ENCODE peak calls at places on chromosomes 2 and 18, in six cellular contexts. One of them, this sample, is unnamed.
A peak's percentile ranks its signal among the peaks of the same experiment; 100 is the strongest.

GRCh38 chr2:70613510-70613909 is 59.9 kb upstream of the TGFA start:
- DNase-seq in heart right ventricle: no peak
- DNase-seq in GM12864: no peak
- DNase-seq in PC-9: no peak
- DNase-seq in GM23248: no peak
- DNase-seq in fibroblast of lung: no peak
- DNase-seq in this sample: no peak

GRCh38 chr2:201513271-201513670 is 61.7 kb downstream of the STRADB start:
- DNase-seq in heart right ventricle: no peak
- DNase-seq in GM12864: no peak
- DNase-seq in PC-9: no peak
- DNase-seq in GM23248: peak; percentile 3
- DNase-seq in fibroblast of lung: no peak
- DNase-seq in this sample: no peak

GRCh38 chr2:240166761-240167587 is 26.5 kb upstream of the OTOS start:
- DNase-seq in heart right ventricle: no peak
- DNase-seq in GM12864: no peak
- DNase-seq in PC-9: no peak
- DNase-seq in GM23248: no peak
- DNase-seq in fibroblast of lung: no peak
- DNase-seq in this sample: no peak

GRCh38 chr2:232228332-232228731 is 150.2 kb upstream of the ALPP start:
- DNase-seq in heart right ventricle: no peak
- DNase-seq in GM12864: no peak
- DNase-seq in PC-9: no peak
- DNase-seq in GM23248: no peak
- DNase-seq in fibroblast of lung: no peak
- DNase-seq in this sample: no peak

GRCh38 chr2:217988840-217989204 is 14.0 kb downstream of the TNS1 start:
- DNase-seq in heart right ventricle: no peak
- DNase-seq in GM12864: no peak
- DNase-seq in PC-9: peak; percentile 53
- DNase-seq in GM23248: peak; percentile 60
- DNase-seq in fibroblast of lung: no peak
- DNase-seq in this sample: no peak

GRCh38 chr18:48994044-48994651 is 43.4 kb upstream of the SMAD7 start:
- DNase-seq in heart right ventricle: no peak
- DNase-seq in GM12864: no peak
- DNase-seq in PC-9: peak; percentile 76
- DNase-seq in GM23248: peak; percentile 93
- DNase-seq in fibroblast of lung: peak; percentile 85
- DNase-seq in this sample: no peak

GRCh38 chr2:209638346-209638745 is 133.3 kb upstream of the UNC80 start:
- DNase-seq in heart right ventricle: no peak
- DNase-seq in GM12864: no peak
- DNase-seq in PC-9: peak; percentile 69
- DNase-seq in GM23248: peak; percentile 70
- DNase-seq in fibroblast of lung: peak; percentile 44
- DNase-seq in this sample: no peak

GRCh38 chr18:25544872-25545271 is 192.9 kb upstream of the ZNF521 start:
- DNase-seq in heart right ventricle: no peak
- DNase-seq in GM12864: no peak
- DNase-seq in PC-9: no peak
- DNase-seq in GM23248: no peak
- DNase-seq in fibroblast of lung: no peak
- DNase-seq in this sample: no peak

GRCh38 chr2:239246723-239247122 is 154.1 kb downstream of the HDAC4 start:
- DNase-seq in heart right ventricle: no peak
- DNase-seq in GM12864: no peak
- DNase-seq in PC-9: peak; percentile 79
- DNase-seq in GM23248: no peak
- DNase-seq in fibroblast of lung: no peak
- DNase-seq in this sample: no peak

GRCh38 chr2:3182848-3183247 is 194.8 kb downstream of the EIPR1 start:
- DNase-seq in heart right ventricle: no peak
- DNase-seq in GM12864: no peak
- DNase-seq in PC-9: no peak
- DNase-seq in GM23248: no peak
- DNase-seq in fibroblast of lung: no peak
- DNase-seq in this sample: no peak

GRCh38 chr18:12686100-12686499 is 16.4 kb downstream of the CEP76 start:
- DNase-seq in heart right ventricle: no peak
- DNase-seq in GM12864: no peak
- DNase-seq in PC-9: no peak
- DNase-seq in GM23248: peak; percentile 33
- DNase-seq in fibroblast of lung: peak; percentile 35
- DNase-seq in this sample: no peak

GRCh38 chr2:33085646-33086045 is 138.9 kb downstream of the LTBP1 start:
- DNase-seq in heart right ventricle: no peak
- DNase-seq in GM12864: no peak
- DNase-seq in PC-9: no peak
- DNase-seq in GM23248: peak; percentile 38
- DNase-seq in fibroblast of lung: peak; percentile 93
- DNase-seq in this sample: no peak

GRCh38 chr2:152523091-152523490 is 188.1 kb downstream of the FMNL2 start:
- DNase-seq in heart right ventricle: no peak
- DNase-seq in GM12864: no peak
- DNase-seq in PC-9: no peak
- DNase-seq in GM23248: peak; percentile 80
- DNase-seq in fibroblast of lung: peak; percentile 77
- DNase-seq in this sample: no peak

GRCh38 chr2:46655551-46656436 is 176.4 kb downstream of the TMEM247 start:
- DNase-seq in heart right ventricle: no peak
- DNase-seq in GM12864: no peak
- DNase-seq in PC-9: no peak
- DNase-seq in GM23248: peak; percentile 88
- DNase-seq in fibroblast of lung: no peak
- DNase-seq in this sample: no peak

GRCh38 chr2:232300894-232301387 is 77.6 kb upstream of the ALPP start:
- DNase-seq in heart right ventricle: no peak
- DNase-seq in GM12864: no peak
- DNase-seq in PC-9: peak; percentile 92
- DNase-seq in GM23248: peak; percentile 22
- DNase-seq in fibroblast of lung: no peak
- DNase-seq in this sample: peak; percentile 39

GRCh38 chr18:2406544-2406943 is 164.8 kb downstream of the METTL4 start:
- DNase-seq in heart right ventricle: no peak
- DNase-seq in GM12864: no peak
- DNase-seq in PC-9: no peak
- DNase-seq in GM23248: peak; percentile 33
- DNase-seq in fibroblast of lung: peak; percentile 85
- DNase-seq in this sample: no peak

GRCh38 chr2:16726147-16726546 is 60.5 kb upstream of the CYRIA start:
- DNase-seq in heart right ventricle: no peak
- DNase-seq in GM12864: no peak
- DNase-seq in PC-9: no peak
- DNase-seq in GM23248: peak; percentile 8
- DNase-seq in fibroblast of lung: no peak
- DNase-seq in this sample: no peak

GRCh38 chr2:109609352-109610024 is 4.3 kb downstream of the SEPTIN10 start:
- DNase-seq in heart right ventricle: no peak
- DNase-seq in GM12864: no peak
- DNase-seq in PC-9: peak; percentile 50
- DNase-seq in GM23248: peak; percentile 72
- DNase-seq in fibroblast of lung: no peak
- DNase-seq in this sample: no peak
- H3K4me3 ChIP-seq in heart right ventricle: peak overlapping the region; percentile 24
- H3K4me3 ChIP-seq in GM12864: peak overlapping the region; percentile 14
- H3K4me3 ChIP-seq in PC-9: peak overlapping the region; percentile 45
- H3K4me3 ChIP-seq in GM23248: peak overlapping the region; percentile 67
- H3K4me3 ChIP-seq in fibroblast of lung: peak overlapping the region; percentile 38
- H3K4me3 ChIP-seq in this sample: no peak overlapping the region

DNA sequence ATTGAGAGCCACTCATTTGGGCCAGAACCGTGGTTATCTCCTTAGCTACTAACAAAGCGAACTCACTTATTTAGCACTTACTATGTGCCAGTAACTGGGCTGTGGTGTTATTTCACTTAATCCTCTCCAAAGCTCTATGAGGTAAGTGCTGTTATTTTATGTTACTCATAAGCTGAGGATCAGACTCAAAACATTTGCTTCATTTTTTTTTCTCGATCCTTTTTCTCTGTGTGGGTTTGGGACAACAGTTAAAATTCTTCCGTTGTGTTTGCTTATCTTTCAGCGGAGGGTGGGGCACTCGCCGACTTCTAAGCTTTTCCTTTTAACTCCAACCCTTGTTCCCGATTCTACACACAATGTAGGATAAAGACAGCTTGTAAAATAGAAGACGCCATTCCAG is 52.8 kb downstream of the TMEM178A start:
- DNase-seq in heart right ventricle: no peak
- DNase-seq in GM12864: no peak
- DNase-seq in PC-9: no peak
- DNase-seq in GM23248: no peak
- DNase-seq in fibroblast of lung: no peak
- DNase-seq in this sample: no peak
- H3K4me3 ChIP-seq in heart right ventricle: no peak overlapping the region
- H3K4me3 ChIP-seq in GM12864: no peak overlapping the region
- H3K4me3 ChIP-seq in PC-9: no peak overlapping the region
- H3K4me3 ChIP-seq in GM23248: no peak overlapping the region
- H3K4me3 ChIP-seq in fibroblast of lung: no peak overlapping the region
- H3K4me3 ChIP-seq in this sample: no peak overlapping the region

DNA sequence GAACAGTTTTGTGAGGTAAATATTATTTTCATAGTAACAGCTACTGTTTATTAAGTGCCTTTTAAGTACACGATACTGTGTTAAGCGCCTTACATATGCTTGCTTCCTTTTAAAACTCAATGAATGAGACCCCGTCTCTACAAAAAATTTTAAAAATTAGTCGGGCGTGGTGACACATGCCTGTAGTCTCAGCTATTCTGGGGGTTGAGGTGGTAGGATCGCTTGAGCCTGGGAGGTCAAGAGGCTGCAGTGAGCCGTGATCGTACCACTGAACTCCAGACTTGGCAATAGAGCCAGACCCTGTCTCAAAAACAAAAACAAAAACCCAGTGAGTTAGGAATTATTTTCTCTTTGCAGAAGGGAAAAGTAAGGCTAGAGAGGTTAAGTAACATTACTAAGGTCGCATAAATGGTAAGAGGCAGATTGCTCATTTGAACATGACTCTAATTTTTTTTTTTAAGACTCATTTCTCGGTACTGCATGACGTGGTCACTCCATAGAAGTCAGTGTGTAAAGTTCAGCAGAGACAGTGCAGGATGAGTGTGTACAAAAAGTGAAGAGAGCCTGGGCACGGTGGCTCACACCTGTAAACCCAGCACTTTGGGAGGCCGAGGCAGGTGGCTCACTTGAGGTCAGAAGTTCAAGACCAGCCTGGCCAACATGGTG is 1.1 kb downstream of the METAP1D start:
- DNase-seq in heart right ventricle: no peak
- DNase-seq in GM12864: no peak
- DNase-seq in PC-9: no peak
- DNase-seq in GM23248: peak; percentile 24
- DNase-seq in fibroblast of lung: no peak
- DNase-seq in this sample: peak; percentile 7
- H3K4me3 ChIP-seq in heart right ventricle: peak overlapping the region; percentile 68
- H3K4me3 ChIP-seq in GM12864: peak overlapping the region; percentile 71
- H3K4me3 ChIP-seq in PC-9: peak overlapping the region; percentile 65
- H3K4me3 ChIP-seq in GM23248: peak overlapping the region; percentile 83
- H3K4me3 ChIP-seq in fibroblast of lung: peak overlapping the region; percentile 93
- H3K4me3 ChIP-seq in this sample: peak overlapping the region; percentile 55

GRCh38 chr2:205689837-205690236 is 7.5 kb downstream of the NRP2 start:
- DNase-seq in heart right ventricle: no peak
- DNase-seq in GM12864: no peak
- DNase-seq in PC-9: no peak
- DNase-seq in GM23248: no peak
- DNase-seq in fibroblast of lung: no peak
- DNase-seq in this sample: no peak
- H3K4me3 ChIP-seq in heart right ventricle: no peak overlapping the region
- H3K4me3 ChIP-seq in GM12864: no peak overlapping the region
- H3K4me3 ChIP-seq in PC-9: no peak overlapping the region
- H3K4me3 ChIP-seq in GM23248: no peak overlapping the region
- H3K4me3 ChIP-seq in fibroblast of lung: no peak overlapping the region
- H3K4me3 ChIP-seq in this sample: no peak overlapping the region

GRCh38 chr2:224982226-224982625 is 60.0 kb downstream of the DOCK10 start:
- DNase-seq in heart right ventricle: no peak
- DNase-seq in GM12864: no peak
- DNase-seq in PC-9: no peak
- DNase-seq in GM23248: no peak
- DNase-seq in fibroblast of lung: peak; percentile 66
- DNase-seq in this sample: no peak

GRCh38 chr2:224984641-224985040 is 57.6 kb downstream of the DOCK10 start:
- DNase-seq in heart right ventricle: no peak
- DNase-seq in GM12864: no peak
- DNase-seq in PC-9: no peak
- DNase-seq in GM23248: no peak
- DNase-seq in fibroblast of lung: no peak
- DNase-seq in this sample: no peak

GRCh38 chr2:224986479-224986878 is 55.8 kb downstream of the DOCK10 start:
- DNase-seq in heart right ventricle: no peak
- DNase-seq in GM12864: no peak
- DNase-seq in PC-9: no peak
- DNase-seq in GM23248: no peak
- DNase-seq in fibroblast of lung: no peak
- DNase-seq in this sample: no peak

GRCh38 chr2:224983719-224984388 is 58.4 kb downstream of the DOCK10 start:
- DNase-seq in heart right ventricle: no peak
- DNase-seq in GM12864: no peak
- DNase-seq in PC-9: no peak
- DNase-seq in GM23248: peak; percentile 72
- DNase-seq in fibroblast of lung: peak; percentile 67
- DNase-seq in this sample: no peak

GRCh38 chr2:224982910-224983688 is 59.2 kb downstream of the DOCK10 start:
- DNase-seq in heart right ventricle: no peak
- DNase-seq in GM12864: no peak
- DNase-seq in PC-9: no peak
- DNase-seq in GM23248: peak; percentile 80
- DNase-seq in fibroblast of lung: peak; percentile 89
- DNase-seq in this sample: no peak
- H3K4me3 ChIP-seq in heart right ventricle: peak overlapping the region; percentile 40
- H3K4me3 ChIP-seq in GM12864: no peak overlapping the region
- H3K4me3 ChIP-seq in PC-9: no peak overlapping the region
- H3K4me3 ChIP-seq in GM23248: peak overlapping the region; percentile 71
- H3K4me3 ChIP-seq in fibroblast of lung: peak overlapping the region; percentile 66
- H3K4me3 ChIP-seq in this sample: no peak overlapping the region

This sample was measured in Caco-2.